ENCODE peak calls at places on chromosome 9, in ten cellular contexts. W is fibroblast of pulmonary artery, H is lower lobe of right lung, I is tibial artery, A is transverse colon, X is GM23338, O is ascending aorta, P is stomach, V is foreskin fibroblast, N is spleen. D is an unnamed sample.

GRCh38 chr9:706606-707451 is 134.7 kb upstream of the DMRT1 start:
- DNase-seq in W (peak; percentile 70), H (peak; percentile 80), I (peak; percentile 84), A (peak; percentile 55), X (peak; percentile 76), O (no peak), P (peak; percentile 70), V (peak; percentile 65), N (peak; percentile 92), D (peak; percentile 92)

GRCh38 chr9:6686396-6686795 is 40.9 kb upstream of the GLDC start:
- DNase-seq in W (peak; percentile 68), H (no peak), I (no peak), A (no peak), X (no peak), O (no peak), P (no peak), V (no peak), N (no peak), D (no peak)

GRCh38 chr9:6630502-6631206 is 14.9 kb downstream of the GLDC start:
- DNase-seq in W (no peak), H (no peak), I (no peak), A (peak; percentile 19), X (no peak), O (no peak), P (no peak), V (no peak), N (peak; percentile 82), D (no peak)

GRCh38 chr9:33307067-33307466 is 16.8 kb downstream of the NFX1 start:
- DNase-seq in W (no peak), H (no peak), I (no peak), A (no peak), X (no peak), O (no peak), P (no peak), V (no peak), N (no peak), D (no peak)

GRCh38 chr9:1051286-1052118 is 1.3 kb downstream of the DMRT2 start:
- DNase-seq in W (no peak), H (peak; percentile 64), I (no peak), A (peak; percentile 71), X (peak; percentile 68), O (no peak), P (peak; percentile 38), V (no peak), N (no peak), D (no peak)

GRCh38 chr9:15485836-15486678 is 24.7 kb downstream of the PSIP1 start:
- DNase-seq in W (peak; percentile 46), H (no peak), I (no peak), A (no peak), X (peak; percentile 62), O (no peak), P (no peak), V (no peak), N (no peak), D (no peak)

GRCh38 chr9:29211003-29211584 is 1637.8 kb upstream of the C9orf72 start:
- DNase-seq in W (no peak), H (no peak), I (no peak), A (no peak), X (no peak), O (no peak), P (no peak), V (no peak), N (no peak), D (no peak)

GRCh38 chr9:38343552-38343951 is 49.0 kb upstream of the ALDH1B1 start:
- DNase-seq in W (no peak), H (no peak), I (no peak), A (no peak), X (no peak), O (no peak), P (no peak), V (no peak), N (no peak), D (no peak)

GRCh38 chr9:90793729-90794128 is 7.9 kb upstream of the SYK start:
- DNase-seq in W (no peak), H (no peak), I (no peak), A (no peak), X (no peak), O (no peak), P (no peak), V (no peak), N (no peak), D (no peak)

GRCh38 chr9:126472931-126473330 is 140.8 kb upstream of the LMX1B start:
- DNase-seq in W (no peak), H (no peak), I (no peak), A (no peak), X (no peak), O (no peak), P (no peak), V (no peak), N (no peak), D (no peak)

GRCh38 chr9:126690431-126691051 is 76.8 kb downstream of the LMX1B start:
- DNase-seq in W (peak; percentile 7), H (no peak), I (no peak), A (peak; percentile 51), X (peak; percentile 84), O (no peak), P (peak; percentile 73), V (no peak), N (peak; percentile 80), D (no peak)

GRCh38 chr9:126261584-126262356 is 64.9 kb upstream of the MVB12B start:
- DNase-seq in W (peak; percentile 83), H (no peak), I (no peak), A (no peak), X (no peak), O (no peak), P (no peak), V (no peak), N (no peak), D (no peak)

GRCh38 chr9:110443878-110444245 is 106.2 kb upstream of the TXNDC8 start:
- DNase-seq in W (peak; percentile 84), H (no peak), I (no peak), A (no peak), X (no peak), O (no peak), P (no peak), V (peak; percentile 73), N (no peak), D (no peak)

GRCh38 chr9:114656301-114656700 is 1.3 kb downstream of the TEX53 start:
- DNase-seq in W (no peak), H (no peak), I (no peak), A (no peak), X (no peak), O (no peak), P (no peak), V (no peak), N (no peak), D (no peak)

GRCh38 chr9:111276723-111277122 is 53.3 kb downstream of the OR2K2 start:
- DNase-seq in W (no peak), H (no peak), I (no peak), A (no peak), X (no peak), O (no peak), P (no peak), V (no peak), N (no peak), D (no peak)

GRCh38 chr9:26163931-26164330 is 485.7 kb upstream of the TUSC1 start:
- DNase-seq in W (peak; percentile 33), H (no peak), I (no peak), A (no peak), X (no peak), O (no peak), P (no peak), V (peak; percentile 38), N (no peak), D (no peak)

GRCh38 chr9:108351571-108351970 is 504.2 kb downstream of the ACTL7B start:
- DNase-seq in W (no peak), H (no peak), I (no peak), A (no peak), X (no peak), O (no peak), P (no peak), V (no peak), N (no peak), D (no peak)

GRCh38 chr9:137095664-137096517 is 9.1 kb downstream of the MAN1B1 start:
- DNase-seq in W (no peak), H (peak; percentile 48), I (no peak), A (peak; percentile 64), X (peak; percentile 29), O (no peak), P (peak; percentile 46), V (no peak), N (peak; percentile 91), D (no peak)
- TF ChIP-seq CTCF in W (peak; percentile 6), H (peak; percentile 29), I (no peak), A (no peak), X (no peak), O (no peak), P (no peak), V (no peak), N (peak; percentile 25), D (no peak)

GRCh38 chr9:137311171-137311970 is 9.3 kb upstream of the NRARP start:
- DNase-seq in W (peak; percentile 26), H (peak; percentile 64), I (no peak), A (peak; percentile 92), X (no peak), O (no peak), P (peak; percentile 90), V (no peak), N (peak; percentile 73), D (no peak)

GRCh38 chr9:137311971-137312851 is 10.1 kb upstream of the NRARP start:
- DNase-seq in W (no peak), H (peak; percentile 45), I (no peak), A (peak; percentile 44), X (no peak), O (no peak), P (no peak), V (no peak), N (peak; percentile 54), D (no peak)

GRCh38 chr9:137308102-137308619 is 6.1 kb upstream of the NRARP start:
- DNase-seq in W (no peak), H (no peak), I (no peak), A (peak; percentile 18), X (no peak), O (no peak), P (no peak), V (no peak), N (no peak), D (no peak)

GRCh38 chr9:137309368-137310189 is 7.5 kb upstream of the NRARP start:
- DNase-seq in W (no peak), H (peak; percentile 36), I (no peak), A (no peak), X (no peak), O (no peak), P (no peak), V (no peak), N (peak; percentile 44), D (no peak)

GRCh38 chr9:137310190-137311052 is 8.3 kb upstream of the NRARP start:
- DNase-seq in W (no peak), H (peak; percentile 45), I (no peak), A (peak; percentile 79), X (no peak), O (no peak), P (no peak), V (no peak), N (peak; percentile 71), D (no peak)
- H3K4me3 ChIP-seq in W (no peak overlapping the region), H (no peak overlapping the region), I (no peak overlapping the region), A (no peak overlapping the region), X (no peak overlapping the region), O (no peak overlapping the region), P (no peak overlapping the region), V (no peak overlapping the region), N (no peak overlapping the region), D (no peak overlapping the region)

GRCh38 chr9:86239053-86239770 is 20.2 kb downstream of the C9orf153 start:
- DNase-seq in W (no peak), H (no peak), I (no peak), A (no peak), X (no peak), O (no peak), P (no peak), V (no peak), N (no peak), D (no peak)
- TF ChIP-seq CTCF in W (no peak), H (no peak), I (no peak), A (no peak), X (no peak), O (no peak), P (no peak), V (no peak), N (no peak), D (no peak)

GRCh38 chr9:105432247-105432857 is 15.5 kb upstream of the FSD1L start:
- DNase-seq in W (no peak), H (no peak), I (no peak), A (no peak), X (no peak), O (no peak), P (no peak), V (no peak), N (no peak), D (no peak)
- H3K4me3 ChIP-seq in W (no peak overlapping the region), H (no peak overlapping the region), I (no peak overlapping the region), A (no peak overlapping the region), X (no peak overlapping the region), O (no peak overlapping the region), P (no peak overlapping the region), V (no peak overlapping the region), N (no peak overlapping the region), D (no peak overlapping the region)